ENCODE peak calls at places on chromosomes 16 and 17, in seven cellular contexts. W, Y, G, E, U, S and C are unnamed samples.

GRCh38 chr16:80366023-80366422 is 174.8 kb upstream of the DYNLRB2 start:
- DNase-seq in G (no peak), Y (no peak), U (no peak), S (no peak), W (no peak), E (no peak), C (no peak)

GRCh38 chr17:71709271-71709670 is 411.5 kb upstream of the SOX9 start:
- DNase-seq in U (no peak), E (peak; percentile 31), S (no peak), W (no peak), Y (no peak), G (no peak), C (peak; percentile 22)

GRCh38 chr17:57110152-57110542 is 25.1 kb downstream of the AKAP1 start:
- DNase-seq in S (no peak), Y (no peak), E (no peak), W (no peak), G (no peak), U (no peak), C (no peak)

GRCh38 chr17:17959520-17960361 is 12.5 kb downstream of the TOM1L2 start:
- DNase-seq in U (no peak), S (no peak), G (no peak), Y (no peak), W (no peak), E (peak; percentile 59), C (peak; percentile 69)

GRCh38 chr16:13060932-13061331 is 159.5 kb downstream of the SHISA9 start:
- DNase-seq in U (no peak), S (no peak), E (no peak), G (peak; percentile 72), Y (no peak), W (no peak), C (no peak)

GRCh38 chr17:76024353-76024752 is 2.8 kb downstream of the EVPL start:
- DNase-seq in W (no peak), E (no peak), G (no peak), S (no peak), Y (no peak), U (no peak), C (no peak)

GRCh38 chr16:89104930-89105571 is 11.4 kb downstream of the ACSF3 start:
- DNase-seq in S (no peak), Y (no peak), W (no peak), G (no peak), U (no peak), E (no peak), C (no peak)

GRCh38 chr16:88897696-88898425 is 31.4 kb upstream of the PABPN1L start:
- DNase-seq in S (no peak), G (no peak), U (no peak), E (no peak), Y (no peak), W (no peak), C (no peak)

GRCh38 chr16:22073350-22073749 is 19.0 kb upstream of the VWA3A start:
- DNase-seq in G (no peak), Y (no peak), E (no peak), W (no peak), U (no peak), S (no peak), C (peak; percentile 15)

GRCh38 chr16:87664792-87665191 is 62.5 kb downstream of the JPH3 start:
- DNase-seq in S (no peak), E (no peak), U (no peak), W (no peak), Y (no peak), G (no peak), C (no peak)

GRCh38 chr16:68287276-68288251 is 23.2 kb downstream of the SLC7A6OS start:
- DNase-seq in E (peak; percentile 81), G (no peak), U (no peak), S (peak; percentile 75), Y (no peak), W (no peak), C (peak; percentile 86)

GRCh38 chr16:11462861-11463260 is 117.6 kb downstream of the RMI2 start:
- DNase-seq in Y (no peak), E (no peak), G (no peak), U (no peak), W (no peak), S (no peak), C (no peak)

GRCh38 chr16:67953641-67954375 is 9.9 kb upstream of the LCAT start:
- DNase-seq in Y (no peak), U (no peak), W (no peak), E (no peak), G (no peak), S (no peak), C (no peak)

GRCh38 chr16:2483160-2483559 is 8.2 kb downstream of the TBC1D24 start:
- DNase-seq in E (no peak), G (no peak), W (no peak), Y (no peak), U (no peak), S (no peak), C (peak; percentile 27)

GRCh38 chr17:354651-355556 is 2.3 kb upstream of the RPH3AL start:
- DNase-seq in G (no peak), U (no peak), E (no peak), W (no peak), S (no peak), Y (peak; percentile 28), C (no peak)

GRCh38 chr16:19781196-19781595 is 63.1 kb downstream of the IQCK start:
- DNase-seq in Y (no peak), S (peak; percentile 12), E (no peak), U (peak; percentile 8), W (no peak), G (no peak), C (peak; percentile 18)

GRCh38 chr16:24093049-24093448 is 163.1 kb upstream of the CACNG3 start:
- DNase-seq in W (no peak), G (no peak), Y (no peak), S (no peak), U (no peak), E (no peak), C (no peak)

GRCh38 chr16:6146874-6147425 is 1049.4 kb upstream of the EEF2KMT start:
- DNase-seq in G (peak; percentile 54), W (no peak), U (peak; percentile 75), Y (peak; percentile 62), E (no peak), S (no peak), C (no peak)

GRCh38 chr16:3490911-3491629 is 4.2 kb downstream of the C16orf90 start:
- DNase-seq in U (no peak), G (no peak), E (no peak), S (no peak), Y (no peak), W (no peak), C (no peak)

GRCh38 chr17:77206557-77206956 is 65.8 kb downstream of the SEC14L1 start:
- DNase-seq in Y (no peak), U (no peak), W (no peak), E (peak; percentile 36), G (no peak), S (no peak), C (peak; percentile 10)

DNA sequence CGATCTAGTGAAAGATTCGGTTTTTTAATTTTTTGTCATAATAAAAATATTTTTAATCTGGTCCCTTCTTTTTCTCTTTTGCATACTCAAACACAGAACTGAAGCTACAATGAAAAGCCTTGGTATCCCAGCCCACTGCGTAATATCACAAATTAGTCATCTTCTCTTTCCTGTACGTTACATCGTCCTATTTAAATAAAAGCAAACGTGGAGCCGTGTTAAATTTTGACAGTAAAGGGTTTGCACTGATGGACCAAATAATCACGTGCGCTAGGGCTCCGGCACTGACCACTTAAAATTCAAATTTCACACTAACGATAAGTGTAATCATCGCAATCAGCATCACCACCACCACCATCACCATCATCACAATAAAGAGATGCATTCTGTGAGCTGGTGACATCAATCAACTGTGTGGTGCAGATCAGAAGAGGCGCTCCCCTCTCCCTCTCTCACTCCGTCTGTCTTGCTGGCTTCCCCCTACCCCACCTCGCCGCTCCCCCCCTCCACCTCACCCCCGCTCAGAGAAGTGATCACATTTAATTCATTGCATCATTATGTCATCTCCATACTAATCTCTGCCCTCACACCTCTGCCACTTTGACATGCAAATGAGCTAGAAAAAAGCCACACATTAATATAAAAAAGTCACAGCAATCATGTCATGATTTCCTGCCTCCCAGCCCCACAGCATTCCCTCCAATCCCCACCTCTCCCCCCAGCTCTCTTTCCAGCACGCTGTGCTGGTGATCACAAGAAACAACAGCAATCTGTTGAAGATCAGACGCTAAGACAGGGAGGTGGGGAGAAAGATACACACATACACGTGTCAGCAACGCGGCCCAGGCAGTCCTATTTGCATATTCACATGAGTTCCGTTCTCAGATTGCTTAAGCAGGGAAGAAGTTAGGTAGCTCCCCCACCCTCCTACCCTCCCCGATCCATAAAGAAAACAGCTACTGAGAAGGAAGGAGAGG is 405.8 kb upstream of the PSMD7 start:
- DNase-seq in W (peak; percentile 32), U (peak; percentile 49), G (peak; percentile 82), S (no peak), E (no peak), Y (peak; percentile 57), C (peak; percentile 4)
- H3K4ac ChIP-seq in W (no peak overlapping the region), U (no peak overlapping the region), G (no peak overlapping the region), S (no peak overlapping the region), E (no peak overlapping the region), Y (no peak overlapping the region), C (no peak overlapping the region)

GRCh38 chr17:21375162-21375560 is 996 bp upstream of the KCNJ12 start:
- DNase-seq in W (no peak), U (no peak), E (no peak), G (no peak), Y (no peak), S (no peak), C (no peak)
- H3K4ac ChIP-seq in W (no peak overlapping the region), U (no peak overlapping the region), E (no peak overlapping the region), G (no peak overlapping the region), Y (no peak overlapping the region), S (no peak overlapping the region), C (no peak overlapping the region)

DNA sequence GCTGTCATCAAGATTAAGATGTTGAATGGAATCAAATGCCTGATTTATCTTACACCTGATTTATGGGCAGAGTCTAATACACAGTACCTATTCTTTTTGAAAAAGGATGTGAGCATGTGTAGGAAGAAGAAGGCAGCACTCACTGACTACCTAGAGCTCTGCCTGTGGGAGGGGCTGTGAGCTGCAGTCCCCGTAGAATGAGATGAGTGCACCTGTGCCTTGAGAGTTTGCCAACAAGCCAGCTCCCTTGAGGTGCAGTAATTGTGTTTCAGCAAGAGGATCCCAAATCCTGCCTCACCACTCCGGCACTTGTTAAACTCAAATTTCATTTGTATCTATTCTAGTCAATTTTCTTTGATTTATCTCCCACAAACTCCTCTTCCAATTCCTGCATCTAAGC is 46.0 kb downstream of the CDH11 start:
- DNase-seq in E (no peak), W (no peak), Y (no peak), U (no peak), G (no peak), S (no peak), C (no peak)
- H3K4ac ChIP-seq in E (no peak overlapping the region), W (no peak overlapping the region), Y (no peak overlapping the region), U (no peak overlapping the region), G (no peak overlapping the region), S (no peak overlapping the region), C (no peak overlapping the region)

GRCh38 chr16:84931107-84931494 is 80.2 kb downstream of the ZDHHC7 start:
- DNase-seq in W (no peak), Y (no peak), S (no peak), G (peak; percentile 32), U (no peak), E (no peak), C (no peak)
- H3K4ac ChIP-seq in W (no peak overlapping the region), Y (no peak overlapping the region), S (no peak overlapping the region), G (no peak overlapping the region), U (no peak overlapping the region), E (no peak overlapping the region), C (no peak overlapping the region)

DNA sequence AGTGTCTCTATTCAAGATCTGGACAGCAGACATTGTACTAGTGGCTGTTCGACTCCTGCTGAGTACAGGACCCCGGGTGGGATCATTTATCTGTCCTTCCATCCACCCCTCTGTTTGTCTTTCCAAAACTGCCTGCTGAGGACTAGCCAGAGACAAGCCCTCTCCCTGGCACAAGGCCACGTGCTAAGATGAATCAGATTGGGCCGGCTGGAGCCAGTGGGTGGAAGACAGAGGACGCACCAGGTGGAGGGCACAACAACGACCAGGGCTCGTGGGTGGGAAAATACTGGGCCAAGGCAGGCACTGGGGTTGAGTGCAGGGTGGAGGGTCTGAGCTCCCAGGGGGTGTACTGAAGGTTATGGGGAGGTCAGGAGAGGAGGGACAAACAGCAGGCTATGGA is 1.4 kb upstream of the CA7 start:
- DNase-seq in W (no peak), G (no peak), Y (no peak), U (no peak), E (no peak), S (no peak), C (peak; percentile 19)
- H3K4ac ChIP-seq in W (no peak overlapping the region), G (no peak overlapping the region), Y (no peak overlapping the region), U (no peak overlapping the region), E (no peak overlapping the region), S (no peak overlapping the region), C (no peak overlapping the region)